ENCODE peak calls at places on chromosome 18, in ten cellular contexts. H is psoas muscle; J is GM12878; S is dorsolateral prefrontal cortex; M is H9; T is CD8-positive, alpha-beta T cell; K is osteocyte; O is mesothelial cell of epicardium; X is astrocyte of the spinal cord; D is A549. Z is an unnamed sample.

GRCh38 chr18:24190590-24190989 is 51.7 kb downstream of the CABYR start:
- DNase-seq in H (no peak), J (no peak), S (no peak), M (no peak), T (no peak), K (no peak), O (no peak), X (no peak), D (no peak), Z (no peak)

GRCh38 chr18:73366713-73367112 is 498.9 kb upstream of the NETO1 start:
- DNase-seq in H (no peak), J (no peak), S (no peak), M (no peak), T (no peak), K (no peak), O (no peak), X (no peak), D (no peak), Z (no peak)

GRCh38 chr18:46297621-46298020 is 193.4 kb downstream of the HAUS1 start:
- DNase-seq in H (no peak), J (no peak), S (no peak), M (no peak), T (no peak), K (no peak), O (no peak), X (peak), D (no peak), Z (no peak)

GRCh38 chr18:12155996-12156395 is 62.4 kb downstream of the ANKRD62 start:
- DNase-seq in H (no peak), J (no peak), S (no peak), M (no peak), T (no peak), K (no peak), O (no peak), X (no peak), D (no peak), Z (no peak)

GRCh38 chr18:2050702-2051201 is 520.6 kb downstream of the METTL4 start:
- DNase-seq in H (no peak), J (no peak), S (no peak), M (no peak), T (no peak), K (no peak), O (no peak), X (peak), D (no peak), Z (peak)

GRCh38 chr18:30987479-30988241 is 54.9 kb downstream of the DSC3 start:
- DNase-seq in H (no peak), J (no peak), S (no peak), M (no peak), T (no peak), K (no peak), O (no peak), X (no peak), D (peak), Z (peak)

GRCh38 chr18:3886575-3887322 is 436.8 kb downstream of the TGIF1 start:
- DNase-seq in H (no peak), J (no peak), S (no peak), M (no peak), T (no peak), K (no peak), O (no peak), X (no peak), D (no peak), Z (no peak)

GRCh38 chr18:76371301-76371700 is 123.7 kb downstream of the ZNF516 start:
- DNase-seq in H (no peak), J (no peak), S (no peak), M (no peak), T (no peak), K (no peak), O (no peak), X (no peak), D (no peak), Z (no peak)

GRCh38 chr18:2564373-2564772 is 6.9 kb downstream of the METTL4 start:
- DNase-seq in H (no peak), J (no peak), S (no peak), M (no peak), T (no peak), K (no peak), O (no peak), X (no peak), D (no peak), Z (no peak)

GRCh38 chr18:72013512-72013911 is 530.6 kb downstream of the CBLN2 start:
- DNase-seq in H (no peak), J (no peak), S (no peak), M (no peak), T (no peak), K (no peak), O (no peak), X (peak), D (no peak), Z (peak)

GRCh38 chr18:79625195-79625923 is 54.2 kb upstream of the CTDP1 start:
- DNase-seq in H (no peak), J (peak), S (peak), M (no peak), T (no peak), K (no peak), O (no peak), X (no peak), D (no peak), Z (no peak)

GRCh38 chr18:80200171-80200931 is 47.0 kb downstream of the PARD6G start:
- DNase-seq in H (no peak), J (no peak), S (peak), M (peak), T (no peak), K (no peak), O (no peak), X (no peak), D (peak), Z (peak)

GRCh38 chr18:68714356-68714706 is 577 bp downstream of the TMX3 start:
- DNase-seq in H (no peak), J (no peak), S (no peak), M (no peak), T (peak), K (no peak), O (no peak), X (peak), D (peak), Z (no peak)

GRCh38 chr18:2197945-2198344 is 373.4 kb downstream of the METTL4 start:
- DNase-seq in H (no peak), J (no peak), S (no peak), M (no peak), T (no peak), K (no peak), O (no peak), X (no peak), D (no peak), Z (no peak)

GRCh38 chr18:79581911-79582310 is 97.7 kb upstream of the CTDP1 start:
- DNase-seq in H (no peak), J (no peak), S (no peak), M (no peak), T (no peak), K (peak), O (peak), X (no peak), D (no peak), Z (no peak)

GRCh38 chr18:24153397-24153796 is 14.5 kb downstream of the CABYR start:
- DNase-seq in H (no peak), J (no peak), S (no peak), M (no peak), T (no peak), K (no peak), O (no peak), X (no peak), D (no peak), Z (no peak)

GRCh38 chr18:13726972-13727331 is 479 bp downstream of the RNMT start:
- DNase-seq in H (peak), J (no peak), S (no peak), M (peak), T (peak), K (peak), O (peak), X (no peak), D (peak), Z (no peak)

GRCh38 chr18:5107990-5108389 is 89.1 kb downstream of the AKAIN1 start:
- DNase-seq in H (no peak), J (no peak), S (no peak), M (no peak), T (no peak), K (no peak), O (no peak), X (no peak), D (no peak), Z (no peak)

GRCh38 chr18:36402765-36403396 is 105.4 kb downstream of the FHOD3 start:
- DNase-seq in H (peak), J (no peak), S (no peak), M (peak), T (no peak), K (no peak), O (no peak), X (peak), D (no peak), Z (no peak)
- TF ChIP-seq CTCF in H (no peak), J (peak), S (no peak), M (peak), T (no peak), K (no peak), O (no peak), X (no peak), D (no peak), Z (no peak)

GRCh38 chr18:40810371-40810770 is 1144.7 kb upstream of the PIK3C3 start:
- DNase-seq in H (no peak), J (no peak), S (no peak), M (no peak), T (no peak), K (no peak), O (no peak), X (peak), D (no peak), Z (peak)
- TF ChIP-seq CTCF in H (no peak), J (no peak), S (no peak), M (no peak), T (no peak), K (no peak), O (no peak), X (no peak), D (no peak), Z (no peak)

GRCh38 chr18:48181857-48182430 is 227.2 kb downstream of the ZBTB7C start:
- DNase-seq in H (no peak), J (no peak), S (no peak), M (no peak), T (no peak), K (no peak), O (no peak), X (no peak), D (no peak), Z (no peak)
- TF ChIP-seq CTCF in H (no peak), J (no peak), S (no peak), M (no peak), T (no peak), K (no peak), O (no peak), X (no peak), D (no peak), Z (no peak)

GRCh38 chr18:63974991-63975390 is 5.1 kb downstream of the SERPINB8 start:
- DNase-seq in H (no peak), J (no peak), S (no peak), M (no peak), T (no peak), K (no peak), O (no peak), X (peak), D (no peak), Z (peak)
- TF ChIP-seq CTCF in H (no peak), J (peak), S (peak), M (peak), T (no peak), K (peak), O (no peak), X (peak), D (peak), Z (no peak)

GRCh38 chr18:62436636-62437519 is 85.9 kb upstream of the ZCCHC2 start:
- DNase-seq in H (peak), J (no peak), S (peak), M (no peak), T (no peak), K (no peak), O (no peak), X (peak), D (no peak), Z (peak)

GRCh38 chr18:62435435-62436031 is 87.3 kb upstream of the ZCCHC2 start:
- DNase-seq in H (no peak), J (no peak), S (no peak), M (no peak), T (no peak), K (no peak), O (no peak), X (no peak), D (no peak), Z (no peak)

GRCh38 chr18:62438876-62439275 is 83.9 kb upstream of the ZCCHC2 start:
- DNase-seq in H (no peak), J (no peak), S (no peak), M (no peak), T (no peak), K (no peak), O (no peak), X (no peak), D (no peak), Z (no peak)

GRCh38 chr18:62438402-62438801 is 84.4 kb upstream of the ZCCHC2 start:
- DNase-seq in H (no peak), J (no peak), S (no peak), M (no peak), T (no peak), K (no peak), O (no peak), X (no peak), D (no peak), Z (no peak)

GRCh38 chr18:62437520-62438329 is 85.1 kb upstream of the ZCCHC2 start:
- DNase-seq in H (peak), J (no peak), S (no peak), M (no peak), T (no peak), K (no peak), O (no peak), X (no peak), D (no peak), Z (peak)
- TF ChIP-seq CTCF in H (no peak), J (no peak), S (no peak), M (no peak), T (no peak), K (no peak), O (no peak), X (no peak), D (no peak), Z (no peak)

GRCh38 chr18:58695772-58696171 is 24.5 kb downstream of the MALT1 start:
- DNase-seq in H (no peak), J (no peak), S (no peak), M (no peak), T (no peak), K (no peak), O (no peak), X (no peak), D (no peak), Z (no peak)

GRCh38 chr18:58694720-58695468 is 23.6 kb downstream of the MALT1 start:
- DNase-seq in H (no peak), J (no peak), S (no peak), M (no peak), T (no peak), K (no peak), O (no peak), X (no peak), D (no peak), Z (no peak)

GRCh38 chr18:58694221-58694620 is 23.0 kb downstream of the MALT1 start:
- DNase-seq in H (no peak), J (no peak), S (no peak), M (no peak), T (no peak), K (no peak), O (no peak), X (no peak), D (no peak), Z (no peak)

GRCh38 chr18:58699551-58699950 is 28.3 kb downstream of the MALT1 start:
- DNase-seq in H (no peak), J (no peak), S (no peak), M (no peak), T (no peak), K (no peak), O (no peak), X (no peak), D (no peak), Z (peak)

GRCh38 chr18:58697131-58697530 is 25.9 kb downstream of the MALT1 start:
- DNase-seq in H (no peak), J (no peak), S (no peak), M (no peak), T (no peak), K (no peak), O (no peak), X (no peak), D (no peak), Z (no peak)
- TF ChIP-seq CTCF in H (no peak), J (no peak), S (no peak), M (no peak), T (no peak), K (no peak), O (no peak), X (no peak), D (no peak), Z (no peak)

DNA sequence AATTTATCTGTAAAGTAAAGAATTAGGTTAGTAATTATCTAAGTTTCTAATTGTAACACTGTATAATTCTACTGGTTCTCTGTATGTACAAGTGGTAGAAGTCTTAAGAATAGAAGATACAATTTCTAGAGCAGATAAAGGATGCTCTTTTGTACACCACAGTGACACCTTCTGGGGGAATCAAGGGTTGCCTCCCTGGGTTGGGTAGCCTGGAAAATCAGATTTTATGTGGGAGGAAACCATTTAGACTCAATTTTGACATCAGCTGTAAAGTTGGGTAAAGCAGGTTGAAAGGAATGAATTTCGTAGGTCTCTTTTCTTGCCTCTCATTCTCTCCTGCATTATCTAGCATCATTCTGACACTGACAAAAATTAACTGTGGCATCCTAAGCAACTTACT is 354.8 kb downstream of the DCC start:
- DNase-seq in H (no peak), J (no peak), S (no peak), M (no peak), T (no peak), K (no peak), O (no peak), X (peak), D (peak), Z (peak)
- TF ChIP-seq CTCF in H (no peak), J (peak), S (peak), M (peak), T (no peak), K (peak), O (peak), X (peak), D (peak), Z (no peak)

DNA sequence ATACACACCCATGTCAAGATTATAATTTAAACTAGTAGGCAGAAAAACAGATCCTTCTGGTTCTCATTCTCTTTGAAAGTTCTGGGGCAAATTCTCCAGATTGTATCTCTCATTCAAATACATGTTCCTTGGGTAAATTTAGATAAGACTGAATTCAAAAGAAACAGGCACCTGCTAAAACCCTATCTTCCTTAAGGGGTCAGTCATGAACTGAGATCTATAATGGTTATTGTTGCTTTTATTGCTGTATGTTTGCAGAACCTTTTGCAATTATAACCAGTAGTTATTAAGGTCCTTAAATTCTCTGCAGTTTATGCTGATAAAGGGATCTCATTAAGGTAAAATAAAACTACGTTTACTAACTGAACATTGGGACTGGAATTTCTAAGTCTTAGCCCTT is 83.5 kb downstream of the MYO5B start:
- DNase-seq in H (no peak), J (no peak), S (no peak), M (no peak), T (no peak), K (no peak), O (no peak), X (no peak), D (no peak), Z (peak)
- TF ChIP-seq CTCF in H (no peak), J (peak), S (no peak), M (no peak), T (no peak), K (no peak), O (no peak), X (no peak), D (no peak), Z (peak)

Z was measured in MCF 10A.